ENCODE peak calls at places on chromosomes 5 and 9, in six cellular contexts. K is cardiac muscle cell, W is A673, C is GM12878, G is neural progenitor cell, T is MM.1S. E is an unnamed sample.

GRCh38 chr5:98309785-98310566 is 463.5 kb upstream of the RGMB start:
- DNase-seq in W (peak), G (peak), T (no peak), C (peak), K (peak), E (peak)

GRCh38 chr9:133825555-133826198 is 87.5 kb upstream of the SARDH start:
- DNase-seq in G (no peak), C (no peak), T (no peak), W (peak), K (peak), E (no peak)

GRCh38 chr9:18379073-18379811 is 94.7 kb upstream of the ADAMTSL1 start:
- DNase-seq in T (no peak), W (no peak), G (peak), C (no peak), K (no peak), E (no peak)

GRCh38 chr5:169791251-169791650 is 154.2 kb downstream of the DOCK2 start:
- DNase-seq in T (no peak), C (no peak), K (no peak), W (no peak), G (no peak), E (no peak)

GRCh38 chr5:72834919-72835318 is 18.5 kb downstream of the TNPO1 start:
- DNase-seq in C (no peak), T (no peak), K (no peak), W (no peak), G (no peak), E (no peak)

GRCh38 chr5:178995341-178995690 is 196 bp upstream of the GRM6 start:
- DNase-seq in T (no peak), G (no peak), W (no peak), K (no peak), C (no peak), E (no peak)

GRCh38 chr5:51172853-51173635 is 210.2 kb upstream of the ISL1 start:
- DNase-seq in G (peak), T (no peak), C (no peak), K (no peak), W (peak), E (no peak)

GRCh38 chr9:28287413-28287812 is 714.1 kb upstream of the C9orf72 start:
- DNase-seq in W (peak), G (no peak), K (no peak), T (no peak), C (no peak), E (no peak)

GRCh38 chr5:88207575-88207974 is 61.1 kb downstream of the TMEM161B start:
- DNase-seq in W (no peak), K (no peak), T (no peak), C (no peak), G (no peak), E (no peak)

GRCh38 chr5:93585054-93585751 is 2.2 kb downstream of the NR2F1 start:
- DNase-seq in K (peak), C (no peak), G (peak), W (peak), T (peak), E (no peak)

GRCh38 chr5:159190170-159190569 is 19.2 kb downstream of the RNF145 start:
- DNase-seq in W (no peak), C (no peak), G (no peak), K (no peak), T (no peak), E (no peak)

GRCh38 chr5:125278711-125279110 is 532.3 kb upstream of the ZNF608 start:
- DNase-seq in W (no peak), K (no peak), C (no peak), T (no peak), G (no peak), E (no peak)
- H3K4me3 ChIP-seq in W (no peak), K (no peak), C (no peak), T (no peak), G (no peak), E (no peak)

GRCh38 chr9:2593754-2594153 is 27.8 kb upstream of the VLDLR start:
- DNase-seq in G (no peak), T (no peak), W (no peak), C (no peak), K (no peak), E (no peak)

GRCh38 chr9:2596003-2596402 is 25.6 kb upstream of the VLDLR start:
- DNase-seq in T (no peak), G (no peak), W (no peak), C (no peak), K (no peak), E (no peak)

GRCh38 chr9:2599896-2600295 is 21.7 kb upstream of the VLDLR start:
- DNase-seq in W (no peak), C (no peak), G (no peak), K (peak), T (no peak), E (no peak)

GRCh38 chr9:2600307-2600706 is 21.3 kb upstream of the VLDLR start:
- DNase-seq in G (no peak), W (no peak), C (no peak), T (no peak), K (no peak), E (no peak)

DNA sequence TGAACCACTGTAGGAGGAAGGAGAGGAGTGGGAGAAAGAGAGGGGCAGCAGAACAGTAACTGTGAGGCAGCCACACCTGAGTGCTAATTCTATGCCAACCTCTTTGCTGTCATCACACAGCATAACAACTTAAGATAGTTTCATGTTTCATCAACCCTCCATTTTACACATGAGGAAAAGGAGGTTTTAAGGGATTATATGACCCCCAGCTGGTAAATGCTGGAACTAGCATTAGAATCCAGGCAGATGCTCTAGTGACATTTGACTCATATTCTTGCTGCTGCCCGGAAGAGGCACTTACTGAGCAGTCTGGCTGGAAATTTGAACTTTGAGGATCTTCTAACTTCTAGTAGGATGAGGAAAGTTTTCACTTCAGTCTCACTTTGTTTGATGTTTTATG is 24.1 kb upstream of the VLDLR start:
- DNase-seq in T (no peak), C (no peak), G (no peak), K (peak), W (no peak), E (no peak)
- TF ChIP-seq CTCF in T (no peak), C (no peak), G (no peak), K (peak), W (no peak), E (no peak)

GRCh38 chr5:139401546-139401945 is 2.3 kb downstream of the SPATA24 start:
- DNase-seq in C (no peak), T (no peak), G (no peak), K (no peak), W (no peak), E (no peak)

GRCh38 chr5:139404484-139404840 is 573 bp upstream of the SPATA24 start:
- DNase-seq in K (no peak), G (no peak), C (no peak), T (no peak), W (peak), E (no peak)

GRCh38 chr5:139402561-139403158 is 1.2 kb downstream of the SPATA24 start:
- DNase-seq in W (peak), T (peak), K (peak), G (peak), C (no peak), E (peak)

GRCh38 chr5:139403787-139404483 is at the start of gene SPATA24:
- DNase-seq in W (peak), G (peak), T (peak), C (peak), K (peak), E (peak)

GRCh38 chr5:139403418-139403786 is 487 bp downstream of the SPATA24 start:
- DNase-seq in C (no peak), K (no peak), T (peak), W (no peak), G (no peak), E (no peak)
- H3K4me3 ChIP-seq in C (peak), K (peak), T (peak), W (peak), G (peak), E (peak)

GRCh38 chr9:97109194-97109811 is 70.4 kb upstream of the CTSV start:
- DNase-seq in T (peak), C (peak), K (peak), W (peak), G (peak), E (peak)
- TF ChIP-seq CTCF in T (peak), C (peak), K (peak), W (peak), G (peak), E (peak)

GRCh38 chr5:79843450-79844388 is 147.3 kb downstream of the MTX3 start:
- DNase-seq in K (no peak), C (no peak), W (no peak), T (no peak), G (no peak), E (no peak)

GRCh38 chr5:79846198-79846521 is 144.9 kb downstream of the MTX3 start:
- DNase-seq in C (no peak), K (no peak), T (no peak), G (no peak), W (no peak), E (no peak)

GRCh38 chr5:79844571-79844970 is 146.5 kb downstream of the MTX3 start:
- DNase-seq in W (no peak), T (no peak), K (no peak), G (no peak), C (no peak), E (no peak)

GRCh38 chr5:79847561-79847960 is 143.5 kb downstream of the MTX3 start:
- DNase-seq in K (no peak), C (no peak), W (no peak), T (no peak), G (no peak), E (no peak)

DNA sequence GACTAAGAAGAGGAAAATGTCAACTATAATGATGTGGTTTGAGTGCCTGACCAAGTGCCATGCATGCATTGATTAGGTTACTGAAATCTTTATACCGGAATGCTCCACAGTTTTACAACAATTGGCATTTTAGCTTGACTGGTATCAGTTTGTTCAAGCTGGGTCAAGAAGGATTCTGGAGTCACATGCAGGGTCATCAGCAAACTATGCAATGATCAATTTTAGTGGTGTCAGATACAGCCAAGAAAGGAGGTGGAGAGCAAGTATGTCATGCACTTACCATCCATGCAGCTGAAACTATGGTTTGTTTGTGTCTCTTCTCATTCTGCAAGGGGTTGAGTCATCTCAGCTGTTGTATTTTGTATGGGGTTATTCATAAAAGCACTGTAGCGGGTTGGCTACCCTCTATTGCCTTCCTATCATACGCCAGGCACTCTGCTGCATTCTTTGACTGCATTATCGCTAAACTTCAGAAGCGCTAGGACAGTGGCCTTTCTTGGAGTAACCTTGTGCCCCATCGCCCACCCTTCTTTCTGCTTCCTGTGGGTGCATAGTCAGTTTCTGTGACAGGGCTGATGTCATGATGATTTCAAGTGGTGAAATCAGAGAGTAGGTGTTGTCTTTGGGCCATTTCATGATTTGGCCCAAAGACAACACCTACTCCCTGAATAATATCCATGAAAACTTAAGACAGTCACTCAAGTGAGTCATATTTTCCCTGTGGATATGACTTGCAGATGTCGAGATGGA is 145.4 kb downstream of the MTX3 start:
- DNase-seq in K (peak), W (no peak), C (no peak), G (no peak), T (no peak), E (peak)
- H3K4me3 ChIP-seq in K (no peak), W (no peak), C (no peak), G (no peak), T (no peak), E (no peak)

E was measured in GM12865.